ENCODE peak calls at places on chromosomes 3 and 15, in eight cellular contexts. O, E, U, I, M, V, A and H are unnamed samples.
A peak's percentile ranks its signal among the peaks of the same experiment; 100 is the strongest.

GRCh38 chr3:22731901-22732300 is 471.2 kb upstream of the UBE2E2 start:
- DNase-seq in O (no peak), E (no peak), U (no peak), I (no peak), M (no peak), V (no peak), A (no peak), H (no peak)

GRCh38 chr3:117661636-117662095 is 952.1 kb downstream of the TUSC7 start:
- DNase-seq in O (no peak), E (no peak), U (no peak), I (no peak), M (no peak), V (no peak), A (no peak), H (no peak)

GRCh38 chr15:50665938-50666337 is 20.7 kb downstream of the TRPM7 start:
- DNase-seq in O (no peak), E (no peak), U (no peak), I (no peak), M (no peak), V (no peak), A (no peak), H (no peak)

GRCh38 chr3:112499328-112499727 is at the start of gene BTLA:
- DNase-seq in O (peak; percentile 43), E (peak; percentile 47), U (no peak), I (peak; percentile 55), M (no peak), V (no peak), A (no peak), H (peak; percentile 35)

GRCh38 chr3:99639579-99639978 is 1.2 kb downstream of the COL8A1 start:
- DNase-seq in O (no peak), E (no peak), U (no peak), I (no peak), M (no peak), V (no peak), A (no peak), H (no peak)

GRCh38 chr3:157159037-157159761 is 748 bp downstream of the CCNL1 start:
- DNase-seq in O (peak; percentile 89), E (peak; percentile 70), U (peak; percentile 73), I (peak; percentile 90), M (peak; percentile 76), V (no peak), A (peak; percentile 65), H (peak; percentile 78)

GRCh38 chr15:49877117-49877860 is 241.7 kb downstream of the ATP8B4 start:
- DNase-seq in O (no peak), E (no peak), U (no peak), I (no peak), M (no peak), V (peak; percentile 65), A (no peak), H (no peak)

GRCh38 chr15:57578288-57578900 is 13.3 kb upstream of the MYZAP start:
- DNase-seq in O (no peak), E (no peak), U (no peak), I (no peak), M (no peak), V (no peak), A (no peak), H (no peak)

GRCh38 chr15:65792988-65793812 is 1.1 kb upstream of the DENND4A start:
- DNase-seq in O (no peak), E (no peak), U (no peak), I (no peak), M (no peak), V (no peak), A (no peak), H (no peak)

GRCh38 chr15:67593561-67593960 is 51.1 kb downstream of the MAP2K5 start:
- DNase-seq in O (no peak), E (no peak), U (no peak), I (no peak), M (no peak), V (no peak), A (no peak), H (no peak)

GRCh38 chr15:93929375-93930094 is 301.8 kb upstream of the MCTP2 start:
- DNase-seq in O (no peak), E (no peak), U (no peak), I (no peak), M (peak; percentile 2), V (peak; percentile 17), A (no peak), H (no peak)

GRCh38 chr3:11717768-11718581 is 74.3 kb upstream of the VGLL4 start:
- DNase-seq in O (no peak), E (no peak), U (no peak), I (no peak), M (peak; percentile 54), V (no peak), A (no peak), H (no peak)

GRCh38 chr3:158103956-158104338 is 2.3 kb downstream of the SHOX2 start:
- DNase-seq in O (no peak), E (no peak), U (no peak), I (no peak), M (no peak), V (no peak), A (no peak), H (no peak)

GRCh38 chr3:134427400-134428111 is 53.3 kb upstream of the AMOTL2 start:
- DNase-seq in O (no peak), E (no peak), U (no peak), I (no peak), M (peak; percentile 96), V (peak; percentile 99), A (no peak), H (no peak)

GRCh38 chr3:14522768-14523167 is 17.4 kb downstream of the GRIP2 start:
- DNase-seq in O (no peak), E (no peak), U (no peak), I (no peak), M (no peak), V (no peak), A (no peak), H (no peak)

GRCh38 chr15:99412082-99412481 is 153.7 kb upstream of the MEF2A start:
- DNase-seq in O (no peak), E (no peak), U (no peak), I (no peak), M (no peak), V (no peak), A (no peak), H (no peak)

GRCh38 chr3:147419062-147419701 is 10.0 kb downstream of the ZIC1 start:
- DNase-seq in O (no peak), E (no peak), U (no peak), I (no peak), M (no peak), V (no peak), A (no peak), H (no peak)

GRCh38 chr3:49705390-49705960 is 14.0 kb downstream of the AMIGO3 start:
- DNase-seq in O (no peak), E (no peak), U (no peak), I (no peak), M (no peak), V (no peak), A (no peak), H (no peak)

GRCh38 chr15:22922003-22922402 is 58.2 kb downstream of the CYFIP1 start:
- DNase-seq in O (no peak), E (no peak), U (no peak), I (no peak), M (no peak), V (no peak), A (no peak), H (no peak)

GRCh38 chr15:26852980-26853379 is 13.9 kb upstream of the GABRA5 start:
- DNase-seq in O (no peak), E (no peak), U (no peak), I (no peak), M (no peak), V (no peak), A (no peak), H (no peak)

GRCh38 chr3:42473083-42473932 is 29.1 kb upstream of the VIPR1 start:
- DNase-seq in O (no peak), E (no peak), U (no peak), I (no peak), M (no peak), V (peak; percentile 5), A (no peak), H (no peak)

GRCh38 chr3:18422972-18423371 is 2.2 kb downstream of the SATB1 start:
- DNase-seq in O (no peak), E (no peak), U (no peak), I (no peak), M (no peak), V (no peak), A (no peak), H (no peak)

GRCh38 chr15:31459011-31459748 is 132.5 kb downstream of the KLF13 start:
- DNase-seq in O (no peak), E (peak; percentile 49), U (no peak), I (peak; percentile 80), M (no peak), V (no peak), A (no peak), H (peak; percentile 66)

GRCh38 chr3:149247929-149248691 is 26.5 kb upstream of the CP start:
- DNase-seq in O (no peak), E (peak; percentile 38), U (no peak), I (peak; percentile 81), M (peak; percentile 27), V (no peak), A (no peak), H (no peak)

GRCh38 chr3:98733055-98733777 is 29.9 kb upstream of the ST3GAL6 start:
- DNase-seq in O (no peak), E (no peak), U (no peak), I (peak; percentile 38), M (peak; percentile 40), V (no peak), A (no peak), H (no peak)

GRCh38 chr3:17833786-17834559 is 91.5 kb upstream of the TBC1D5 start:
- DNase-seq in O (no peak), E (no peak), U (no peak), I (no peak), M (no peak), V (no peak), A (no peak), H (no peak)

GRCh38 chr3:43503067-43503728 is 118.6 kb downstream of the ANO10 start:
- DNase-seq in O (peak; percentile 47), E (no peak), U (no peak), I (no peak), M (peak; percentile 7), V (peak; percentile 2), A (no peak), H (no peak)

GRCh38 chr3:189947948-189948723 is 172.6 kb downstream of the P3H2 start:
- DNase-seq in O (no peak), E (no peak), U (no peak), I (peak; percentile 15), M (peak; percentile 79), V (no peak), A (no peak), H (no peak)

GRCh38 chr3:71492566-71492965 is 91.0 kb downstream of the FOXP1 start:
- DNase-seq in O (peak; percentile 57), E (no peak), U (peak; percentile 26), I (peak; percentile 54), M (no peak), V (no peak), A (no peak), H (peak; percentile 39)

GRCh38 chr15:68552773-68553172 is 26.0 kb upstream of the CORO2B start:
- DNase-seq in O (no peak), E (no peak), U (no peak), I (no peak), M (no peak), V (no peak), A (no peak), H (no peak)

GRCh38 chr15:66110788-66111187 is 142.8 kb downstream of the MEGF11 start:
- DNase-seq in O (no peak), E (no peak), U (no peak), I (no peak), M (no peak), V (no peak), A (no peak), H (no peak)